ENCODE peak calls at places on chromosomes 16 and 17, in six cellular contexts. P is pancreas, D is lung, R is prostate gland, H is body of pancreas, I is right lobe of liver. T is an unnamed sample.

GRCh38 chr16:62135903-62136302 is 99.7 kb upstream of the CDH8 start:
- DNase-seq in P (no peak), D (no peak), H (no peak), R (no peak), I (no peak), T (no peak)

GRCh38 chr16:72876221-72876620 is 171.7 kb downstream of the ZFHX3 start:
- DNase-seq in I (no peak), P (no peak), R (no peak), H (no peak), D (no peak), T (no peak)

GRCh38 chr16:48565752-48566151 is 44.2 kb downstream of the N4BP1 start:
- DNase-seq in H (no peak), I (no peak), P (no peak), D (no peak), R (no peak), T (no peak)

GRCh38 chr17:33284022-33284421 is 9.1 kb downstream of the ASIC2 start:
- DNase-seq in P (peak; percentile 74), I (no peak), D (no peak), R (peak; percentile 84), H (peak; percentile 70), T (no peak)

GRCh38 chr16:86396318-86396882 is 113.9 kb upstream of the FOXF1 start:
- DNase-seq in R (no peak), I (no peak), D (no peak), P (no peak), H (no peak), T (no peak)

GRCh38 chr17:61822326-61823285 is 40.7 kb downstream of the BRIP1 start:
- DNase-seq in I (no peak), D (no peak), H (no peak), R (no peak), P (no peak), T (no peak)

GRCh38 chr17:7394452-7395191 is at the start of gene PLSCR3:
- DNase-seq in H (peak; percentile 87), R (peak; percentile 80), D (peak; percentile 86), I (peak; percentile 95), P (peak; percentile 90), T (no peak)

GRCh38 chr16:57529324-57530103 is 6.9 kb downstream of the CCDC102A start:
- DNase-seq in D (no peak), H (no peak), I (peak; percentile 20), P (no peak), R (no peak), T (no peak)

GRCh38 chr16:52376677-52377300 is 170.2 kb downstream of the TOX3 start:
- DNase-seq in D (no peak), R (no peak), H (no peak), P (no peak), I (no peak), T (no peak)

GRCh38 chr17:55230716-55231115 is 34.0 kb upstream of the HLF start:
- DNase-seq in I (no peak), D (no peak), R (no peak), H (no peak), P (no peak), T (no peak)

GRCh38 chr17:47239663-47240374 is 13.8 kb upstream of the ITGB3 start:
- DNase-seq in R (peak; percentile 30), D (peak; percentile 62), I (no peak), H (peak; percentile 45), P (no peak), T (no peak)

GRCh38 chr17:37772982-37773381 is 28.1 kb upstream of the HNF1B start:
- DNase-seq in H (no peak), P (no peak), D (no peak), R (no peak), I (no peak), T (no peak)

GRCh38 chr16:73024571-73025105 is 23.3 kb downstream of the ZFHX3 start:
- DNase-seq in R (no peak), I (no peak), P (no peak), H (peak; percentile 11), D (no peak), T (no peak)

GRCh38 chr16:3036726-3037315 is at the start of gene BICDL2:
- DNase-seq in R (no peak), P (peak; percentile 87), H (peak; percentile 79), I (no peak), D (no peak), T (no peak)

GRCh38 chr17:19274893-19275292 is 37.7 kb downstream of the EPN2 start:
- DNase-seq in D (no peak), P (no peak), I (no peak), H (no peak), R (no peak), T (no peak)

GRCh38 chr16:56423584-56424403 is 1.6 kb downstream of the AMFR start:
- DNase-seq in P (no peak), R (no peak), H (no peak), I (no peak), D (no peak), T (no peak)

GRCh38 chr16:50245417-50246298 is 20.7 kb upstream of the ADCY7 start:
- DNase-seq in H (peak; percentile 46), D (peak; percentile 63), P (peak; percentile 55), I (no peak), R (no peak), T (no peak)

GRCh38 chr17:28041844-28042656 is 427 bp upstream of the NLK start:
- DNase-seq in I (no peak), D (no peak), H (no peak), P (no peak), R (no peak), T (no peak)

GRCh38 chr16:74709477-74709877 is 8.8 kb upstream of the MLKL start:
- DNase-seq in R (peak; percentile 73), D (peak; percentile 82), P (peak; percentile 84), I (peak; percentile 87), H (peak; percentile 85), T (no peak)

GRCh38 chr16:72285324-72285723 is 113.4 kb upstream of the PMFBP1 start:
- DNase-seq in P (no peak), R (no peak), I (no peak), H (no peak), D (no peak), T (peak; percentile 11)

GRCh38 chr16:57358527-57359095 is at the start of gene CCL22:
- DNase-seq in H (no peak), R (no peak), P (no peak), D (no peak), I (no peak), T (no peak)

GRCh38 chr17:50128441-50129302 is 1.3 kb downstream of the SAMD14 start:
- DNase-seq in I (no peak), H (no peak), P (no peak), D (no peak), R (no peak), T (no peak)

GRCh38 chr17:17700251-17700969 is 19.2 kb downstream of the RAI1 start:
- DNase-seq in D (no peak), I (no peak), P (no peak), R (no peak), H (no peak), T (no peak)

GRCh38 chr17:78789663-78790181 is 7.6 kb upstream of the CYTH1 start:
- DNase-seq in H (peak; percentile 82), I (peak; percentile 90), P (peak; percentile 89), D (peak; percentile 79), R (peak; percentile 79), T (no peak)

GRCh38 chr17:1143573-1143972 is 36.2 kb downstream of the ABR start:
- DNase-seq in P (no peak), H (no peak), R (no peak), D (no peak), I (no peak), T (no peak)

GRCh38 chr17:3594056-3594810 is 15.0 kb downstream of the TRPV1 start:
- DNase-seq in P (no peak), R (no peak), H (no peak), I (no peak), D (no peak), T (no peak)

GRCh38 chr16:66620419-66620775 is 15.9 kb downstream of the CMTM3 start:
- DNase-seq in R (no peak), I (no peak), P (no peak), D (no peak), H (no peak), T (no peak)

GRCh38 chr16:66621973-66622372 is 17.5 kb downstream of the CMTM3 start:
- DNase-seq in I (no peak), R (no peak), D (no peak), H (no peak), P (no peak), T (no peak)

GRCh38 chr16:66623755-66624154 is 19.3 kb downstream of the CMTM3 start:
- DNase-seq in P (no peak), I (no peak), D (no peak), R (no peak), H (no peak), T (no peak)

GRCh38 chr16:66619534-66620418 is 15.3 kb downstream of the CMTM3 start:
- DNase-seq in P (no peak), R (no peak), H (no peak), I (no peak), D (no peak), T (no peak)

DNA sequence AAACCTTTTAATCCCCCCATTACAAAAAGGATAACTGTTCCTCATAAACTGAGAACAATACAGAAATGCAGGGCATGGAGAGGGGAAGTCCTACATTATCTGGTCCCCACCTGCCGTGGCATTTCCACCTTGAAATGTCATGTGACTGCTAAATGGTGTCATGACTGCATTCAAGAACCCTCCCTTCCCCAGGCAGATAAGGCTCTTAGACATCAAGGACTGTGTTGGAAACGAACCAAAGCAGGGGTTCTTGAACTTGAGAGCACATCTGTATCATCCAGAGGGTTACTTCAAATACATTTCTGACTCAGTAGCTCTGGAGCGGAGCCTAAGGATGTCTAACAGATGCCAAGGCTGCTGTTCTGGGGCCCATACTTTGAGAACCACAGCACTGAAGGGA is 18.4 kb downstream of the CMTM3 start:
- DNase-seq in P (no peak), H (no peak), D (no peak), R (no peak), I (no peak), T (no peak)
- H3K4me1 ChIP-seq in P (peaks cover 11% of the 10 kb centered on the region), H (peaks cover 11% of the 10 kb centered on the region), D (no peaks in the 10 kb centered on the region), R (peaks cover 6% of the 10 kb centered on the region), I (no peaks in the 10 kb centered on the region), T (no peaks in the 10 kb centered on the region)

GRCh38 chr16:1757714-1758461 is 13.5 kb downstream of the NME3 start:
- DNase-seq in R (no peak), P (no peak), I (no peak), H (no peak), D (no peak), T (no peak)
- H3K4me3 ChIP-seq in R (no peak overlapping the region), P (no peak overlapping the region), I (no peak overlapping the region), H (no peak overlapping the region), D (no peak overlapping the region), T (no peak overlapping the region)

GRCh38 chr17:73293480-73293911 is 18.3 kb downstream of the CDC42EP4 start:
- DNase-seq in D (peak; percentile 84), I (peak; percentile 90), H (peak; percentile 85), R (peak; percentile 78), P (peak; percentile 77), T (no peak)
- H3K4me1 ChIP-seq in D (peaks cover 54% of the 10 kb centered on the region), I (peaks cover 15% of the 10 kb centered on the region), H (peaks cover 96% of the 10 kb centered on the region), R (peaks cover 44% of the 10 kb centered on the region), P (peaks cover 75% of the 10 kb centered on the region), T (no peaks in the 10 kb centered on the region)

DNA sequence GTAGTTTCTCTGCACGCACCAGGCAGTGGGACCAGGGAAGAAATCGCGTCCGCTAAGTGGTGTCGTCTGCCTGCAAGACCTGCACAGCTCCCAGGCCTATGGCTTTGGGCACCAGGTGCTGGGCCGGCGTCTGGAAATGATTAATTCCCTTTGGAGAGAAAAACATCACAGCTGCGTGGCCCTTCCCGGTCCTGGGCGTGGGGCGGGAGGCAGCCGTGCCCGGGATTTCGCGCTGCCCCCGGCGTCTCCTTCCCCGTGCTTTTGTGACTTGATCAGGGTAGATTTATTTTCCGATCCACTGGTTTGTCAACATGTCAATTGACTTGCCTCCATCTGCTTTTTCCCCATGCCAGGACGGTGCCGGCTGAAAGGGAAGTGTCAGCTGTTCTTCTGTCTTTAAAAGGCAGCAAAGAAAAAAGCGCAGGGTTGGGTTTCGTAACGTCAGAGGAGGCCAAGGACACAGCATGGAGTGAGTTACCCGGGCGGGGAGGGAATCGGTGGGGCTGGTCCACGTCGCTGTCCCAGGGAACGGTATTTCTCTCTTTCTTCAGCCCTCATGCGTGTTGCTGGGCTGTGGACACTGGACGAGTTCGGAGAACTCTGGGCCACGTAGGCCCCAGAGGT is 188.2 kb upstream of the ZNF469 start:
- DNase-seq in D (no peak), I (no peak), R (no peak), H (no peak), P (no peak), T (no peak)
- H3K4me3 ChIP-seq in D (no peak overlapping the region), I (no peak overlapping the region), R (no peak overlapping the region), H (no peak overlapping the region), P (no peak overlapping the region), T (no peak overlapping the region)

T was measured in iPS DF 6.9.